ENCODE peak calls at places on chromosomes 13 and 19, in nine cellular contexts. B is esophagus muscularis mucosa, P is fibroblast of lung, J is sigmoid colon, H is neural progenitor cell, N is left lung, A is Caco-2, D is heart right ventricle, E is mucosa of descending colon. K is an unnamed sample.

GRCh38 chr13:46551410-46552301 is 1.3 kb upstream of the LRCH1 start:
- DNase-seq in B (no peak), P (peak; percentile 79), J (peak; percentile 90), H (peak; percentile 85), N (peak; percentile 92), A (peak; percentile 87), D (peak; percentile 86), E (peak; percentile 78), K (peak; percentile 70)

GRCh38 chr13:66425741-66426140 is 804.4 kb downstream of the PCDH9 start:
- DNase-seq in B (no peak), P (peak; percentile 53), J (no peak), H (no peak), N (no peak), A (no peak), D (no peak), E (no peak), K (no peak)

GRCh38 chr13:96279904-96280303 is 190.0 kb downstream of the HS6ST3 start:
- DNase-seq in B (no peak), P (no peak), J (no peak), H (no peak), N (no peak), A (no peak), D (no peak), E (no peak), K (no peak)

GRCh38 chr19:54439174-54439851 is 9.7 kb upstream of the LENG8 start:
- DNase-seq in B (no peak), P (peak; percentile 28), J (no peak), H (peak; percentile 81), N (no peak), A (peak; percentile 63), D (no peak), E (peak; percentile 36), K (no peak)

GRCh38 chr13:26051231-26052135 is at the start of gene SHISA2:
- DNase-seq in B (peak; percentile 42), P (peak; percentile 54), J (no peak), H (peak; percentile 93), N (peak; percentile 79), A (no peak), D (peak; percentile 36), E (no peak), K (no peak)

GRCh38 chr19:1360818-1361461 is 22.8 kb upstream of the NDUFS7 start:
- DNase-seq in B (no peak), P (peak; percentile 77), J (peak; percentile 86), H (peak; percentile 75), N (no peak), A (no peak), D (peak; percentile 80), E (no peak), K (no peak)

GRCh38 chr13:44191504-44192171 is 182.0 kb upstream of the SERP2 start:
- DNase-seq in B (no peak), P (peak; percentile 91), J (no peak), H (peak; percentile 83), N (no peak), A (peak; percentile 62), D (no peak), E (no peak), K (peak; percentile 8)

GRCh38 chr13:51953347-51953746 is 57.9 kb downstream of the ATP7B start:
- DNase-seq in B (no peak), P (no peak), J (no peak), H (no peak), N (no peak), A (no peak), D (no peak), E (no peak), K (no peak)

GRCh38 chr13:23598371-23598770 is 28.2 kb downstream of the TNFRSF19 start:
- DNase-seq in B (no peak), P (no peak), J (no peak), H (no peak), N (no peak), A (no peak), D (no peak), E (no peak), K (no peak)

GRCh38 chr13:35741657-35742056 is 265.2 kb upstream of the MAB21L1 start:
- DNase-seq in B (peak; percentile 60), P (no peak), J (no peak), H (no peak), N (no peak), A (no peak), D (no peak), E (no peak), K (no peak)

GRCh38 chr13:45194081-45194939 is 6.5 kb downstream of the KCTD4 start:
- DNase-seq in B (no peak), P (peak; percentile 65), J (peak; percentile 81), H (peak; percentile 49), N (no peak), A (no peak), D (peak; percentile 23), E (no peak), K (no peak)

GRCh38 chr19:16902545-16902944 is 13.7 kb downstream of the F2RL3 start:
- DNase-seq in B (no peak), P (no peak), J (no peak), H (no peak), N (no peak), A (no peak), D (no peak), E (no peak), K (no peak)

GRCh38 chr19:13849991-13850909 is 26.7 kb upstream of the NANOS3 start:
- DNase-seq in B (no peak), P (peak; percentile 78), J (peak; percentile 93), H (peak; percentile 87), N (peak; percentile 96), A (no peak), D (peak; percentile 92), E (peak; percentile 88), K (peak; percentile 67)

GRCh38 chr13:101917833-101918755 is 465.6 kb downstream of the ITGBL1 start:
- DNase-seq in B (no peak), P (no peak), J (no peak), H (peak; percentile 40), N (no peak), A (no peak), D (no peak), E (no peak), K (no peak)

GRCh38 chr19:4913996-4914735 is 4.9 kb downstream of the UHRF1 start:
- DNase-seq in B (no peak), P (peak; percentile 7), J (no peak), H (no peak), N (no peak), A (no peak), D (no peak), E (no peak), K (no peak)

GRCh38 chr19:18306209-18306902 is 16.5 kb downstream of the LSM4 start:
- DNase-seq in B (no peak), P (no peak), J (no peak), H (no peak), N (no peak), A (no peak), D (no peak), E (peak; percentile 62), K (no peak)

GRCh38 chr13:112971288-112971643 is 2.3 kb downstream of the MCF2L start:
- DNase-seq in B (no peak), P (no peak), J (no peak), H (no peak), N (peak; percentile 42), A (peak; percentile 20), D (no peak), E (peak; percentile 25), K (no peak)

GRCh38 chr13:112968910-112969691 is at the start of gene MCF2L:
- DNase-seq in B (no peak), P (peak; percentile 42), J (peak; percentile 51), H (peak; percentile 68), N (peak; percentile 76), A (peak; percentile 60), D (peak; percentile 50), E (peak; percentile 74), K (peak; percentile 56)

GRCh38 chr13:112972258-112972657 is 3.2 kb downstream of the MCF2L start:
- DNase-seq in B (no peak), P (no peak), J (no peak), H (no peak), N (no peak), A (peak; percentile 3), D (no peak), E (no peak), K (no peak)

GRCh38 chr13:112969692-112970338 is 801 bp downstream of the MCF2L start:
- DNase-seq in B (no peak), P (no peak), J (peak; percentile 17), H (no peak), N (no peak), A (peak; percentile 35), D (no peak), E (no peak), K (no peak)

DNA sequence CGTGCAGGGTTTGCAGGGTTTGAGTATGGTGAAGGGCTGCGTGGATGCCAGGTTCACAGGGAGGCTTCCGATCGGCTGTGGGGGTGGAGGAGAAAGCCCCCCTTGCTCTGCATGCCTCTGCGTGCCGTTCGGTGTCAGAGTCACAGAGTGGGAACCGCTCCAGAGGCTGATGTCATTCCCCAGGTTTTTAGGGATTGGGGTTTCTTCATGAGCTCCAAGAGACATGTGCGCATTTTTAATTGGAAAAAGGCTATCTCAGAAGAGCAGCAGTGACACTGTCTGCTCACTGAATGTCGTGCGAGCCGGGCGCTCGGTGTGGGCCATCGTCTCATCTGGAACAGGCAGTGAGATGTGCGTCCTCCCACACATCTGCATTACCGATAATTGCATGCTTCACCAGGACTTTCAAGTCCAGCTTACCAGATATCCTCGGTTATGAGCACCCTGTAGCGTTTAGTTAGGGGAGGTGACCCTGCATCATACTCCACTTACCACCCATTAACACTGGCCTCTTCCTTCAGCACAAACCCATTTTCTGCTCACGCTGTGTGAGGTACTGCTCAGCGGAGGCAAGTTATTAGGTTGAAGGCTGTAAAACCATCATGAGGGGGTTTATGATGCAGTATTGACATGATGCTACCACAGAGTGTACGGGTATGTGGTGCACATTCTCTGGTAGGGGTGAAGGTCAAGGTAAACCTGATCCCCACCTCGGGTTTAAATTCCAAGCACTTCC is 1.7 kb downstream of the MCF2L start:
- DNase-seq in B (no peak), P (no peak), J (no peak), H (no peak), N (peak; percentile 52), A (peak; percentile 10), D (no peak), E (peak; percentile 35), K (no peak)
- H3K4me3 ChIP-seq in B (no peak overlapping the region), P (no peak overlapping the region), J (no peak overlapping the region), H (no peak overlapping the region), N (no peak overlapping the region), A (no peak overlapping the region), D (no peak overlapping the region), E (no peak overlapping the region), K (no peak overlapping the region)

GRCh38 chr13:29572575-29572974 is 22.9 kb downstream of the SLC7A1 start:
- DNase-seq in B (no peak), P (no peak), J (no peak), H (no peak), N (no peak), A (no peak), D (no peak), E (peak; percentile 71), K (no peak)
- H3K4me1 ChIP-seq in B (peaks cover 47% of the 10 kb centered on the region), P (peaks cover 2% of the 10 kb centered on the region), J (no peaks in the 10 kb centered on the region), H (peaks cover 18% of the 10 kb centered on the region), N (peaks cover 8% of the 10 kb centered on the region), A (no peaks in the 10 kb centered on the region), D (peaks cover 8% of the 10 kb centered on the region), E (peaks cover 15% of the 10 kb centered on the region), K (no peaks in the 10 kb centered on the region)

GRCh38 chr13:27622102-27622820 is 569 bp downstream of the POLR1D start:
- DNase-seq in B (no peak), P (peak; percentile 23), J (no peak), H (no peak), N (no peak), A (no peak), D (no peak), E (no peak), K (no peak)
- TF ChIP-seq CTCF in B (no peak), P (peak; percentile 14), J (no peak), H (peak; percentile 35), N (no peak), A (peak; percentile 27), D (no peak), E (no peak), K (no peak)

GRCh38 chr19:40744554-40745401 is 5.5 kb downstream of the ACTMAP start:
- DNase-seq in B (no peak), P (no peak), J (no peak), H (peak; percentile 34), N (no peak), A (peak; percentile 75), D (no peak), E (no peak), K (peak; percentile 30)
- H3K4me3 ChIP-seq in B (no peak overlapping the region), P (no peak overlapping the region), J (no peak overlapping the region), H (no peak overlapping the region), N (no peak overlapping the region), A (no peak overlapping the region), D (no peak overlapping the region), E (no peak overlapping the region), K (no peak overlapping the region)